ENCODE peak calls at places on chromosomes 4 and X, in eight cellular contexts. One of them, this sample, is unnamed.

GRCh38 chrX:17075004-17075403 is 128.5 kb downstream of the REPS2 start:
- DNase-seq in progenitor cell of endocrine pancreas: no peak
- DNase-seq in H4: no peak
- DNase-seq in naive thymus-derived CD8-positive, alpha-beta T cell: no peak
- DNase-seq in naive thymus-derived CD4-positive, alpha-beta T cell: no peak
- DNase-seq in transverse colon: no peak
- DNase-seq in lung: no peak
- DNase-seq in CD8-positive, alpha-beta memory T cell: no peak
- DNase-seq in this sample: no peak

GRCh38 chr4:108512615-108513505 is 107.5 kb upstream of the RPL34 start:
- DNase-seq in progenitor cell of endocrine pancreas: peak
- DNase-seq in H4: peak
- DNase-seq in naive thymus-derived CD8-positive, alpha-beta T cell: peak
- DNase-seq in naive thymus-derived CD4-positive, alpha-beta T cell: peak
- DNase-seq in transverse colon: no peak
- DNase-seq in lung: no peak
- DNase-seq in CD8-positive, alpha-beta memory T cell: no peak
- DNase-seq in this sample: no peak

GRCh38 chr4:111937368-111937767 is 207.9 kb upstream of the FAM241A start:
- DNase-seq in progenitor cell of endocrine pancreas: no peak
- DNase-seq in H4: peak
- DNase-seq in naive thymus-derived CD8-positive, alpha-beta T cell: no peak
- DNase-seq in naive thymus-derived CD4-positive, alpha-beta T cell: no peak
- DNase-seq in transverse colon: no peak
- DNase-seq in lung: no peak
- DNase-seq in CD8-positive, alpha-beta memory T cell: no peak
- DNase-seq in this sample: peak

GRCh38 chr4:139940600-139940999 is 213.4 kb downstream of the MAML3 start:
- DNase-seq in progenitor cell of endocrine pancreas: no peak
- DNase-seq in H4: no peak
- DNase-seq in naive thymus-derived CD8-positive, alpha-beta T cell: no peak
- DNase-seq in naive thymus-derived CD4-positive, alpha-beta T cell: no peak
- DNase-seq in transverse colon: no peak
- DNase-seq in lung: no peak
- DNase-seq in CD8-positive, alpha-beta memory T cell: no peak
- DNase-seq in this sample: no peak

GRCh38 chrX:74246524-74246923 is 57.5 kb upstream of the ZCCHC13 start:
- DNase-seq in progenitor cell of endocrine pancreas: no peak
- DNase-seq in H4: no peak
- DNase-seq in naive thymus-derived CD8-positive, alpha-beta T cell: no peak
- DNase-seq in naive thymus-derived CD4-positive, alpha-beta T cell: no peak
- DNase-seq in transverse colon: no peak
- DNase-seq in lung: no peak
- DNase-seq in CD8-positive, alpha-beta memory T cell: no peak
- DNase-seq in this sample: peak

GRCh38 chrX:10110984-10111363 is 45.8 kb upstream of the CLCN4 start:
- DNase-seq in progenitor cell of endocrine pancreas: no peak
- DNase-seq in H4: no peak
- DNase-seq in naive thymus-derived CD8-positive, alpha-beta T cell: peak
- DNase-seq in naive thymus-derived CD4-positive, alpha-beta T cell: peak
- DNase-seq in transverse colon: no peak
- DNase-seq in lung: no peak
- DNase-seq in CD8-positive, alpha-beta memory T cell: no peak
- DNase-seq in this sample: no peak

GRCh38 chrX:42759881-42760280 is 18.1 kb downstream of the PPP1R2C start:
- DNase-seq in progenitor cell of endocrine pancreas: no peak
- DNase-seq in H4: no peak
- DNase-seq in naive thymus-derived CD8-positive, alpha-beta T cell: no peak
- DNase-seq in naive thymus-derived CD4-positive, alpha-beta T cell: no peak
- DNase-seq in transverse colon: no peak
- DNase-seq in lung: no peak
- DNase-seq in CD8-positive, alpha-beta memory T cell: no peak
- DNase-seq in this sample: no peak

GRCh38 chr4:83855044-83855443 is 319.1 kb downstream of the GPAT3 start:
- DNase-seq in progenitor cell of endocrine pancreas: no peak
- DNase-seq in H4: peak
- DNase-seq in naive thymus-derived CD8-positive, alpha-beta T cell: no peak
- DNase-seq in naive thymus-derived CD4-positive, alpha-beta T cell: no peak
- DNase-seq in transverse colon: no peak
- DNase-seq in lung: no peak
- DNase-seq in CD8-positive, alpha-beta memory T cell: no peak
- DNase-seq in this sample: peak

GRCh38 chrX:154409222-154409871 is at the start of gene DNASE1L1:
- DNase-seq in progenitor cell of endocrine pancreas: peak
- DNase-seq in H4: peak
- DNase-seq in naive thymus-derived CD8-positive, alpha-beta T cell: no peak
- DNase-seq in naive thymus-derived CD4-positive, alpha-beta T cell: no peak
- DNase-seq in transverse colon: peak
- DNase-seq in lung: peak
- DNase-seq in CD8-positive, alpha-beta memory T cell: peak
- DNase-seq in this sample: peak

GRCh38 chr4:148998719-148999118 is 556.5 kb upstream of the NR3C2 start:
- DNase-seq in progenitor cell of endocrine pancreas: no peak
- DNase-seq in H4: peak
- DNase-seq in naive thymus-derived CD8-positive, alpha-beta T cell: no peak
- DNase-seq in naive thymus-derived CD4-positive, alpha-beta T cell: no peak
- DNase-seq in transverse colon: no peak
- DNase-seq in lung: no peak
- DNase-seq in CD8-positive, alpha-beta memory T cell: no peak
- DNase-seq in this sample: peak

GRCh38 chrX:130086414-130087207 is 23.7 kb downstream of the ELF4 start:
- DNase-seq in progenitor cell of endocrine pancreas: no peak
- DNase-seq in H4: no peak
- DNase-seq in naive thymus-derived CD8-positive, alpha-beta T cell: peak
- DNase-seq in naive thymus-derived CD4-positive, alpha-beta T cell: peak
- DNase-seq in transverse colon: peak
- DNase-seq in lung: no peak
- DNase-seq in CD8-positive, alpha-beta memory T cell: peak
- DNase-seq in this sample: no peak

GRCh38 chr4:21991537-21991936 is 43.0 kb upstream of the KCNIP4 start:
- DNase-seq in progenitor cell of endocrine pancreas: no peak
- DNase-seq in H4: no peak
- DNase-seq in naive thymus-derived CD8-positive, alpha-beta T cell: no peak
- DNase-seq in naive thymus-derived CD4-positive, alpha-beta T cell: no peak
- DNase-seq in transverse colon: no peak
- DNase-seq in lung: no peak
- DNase-seq in CD8-positive, alpha-beta memory T cell: no peak
- DNase-seq in this sample: no peak

GRCh38 chrX:143058096-143058495 is 32.4 kb downstream of the SPANXN4 start:
- DNase-seq in progenitor cell of endocrine pancreas: no peak
- DNase-seq in H4: no peak
- DNase-seq in naive thymus-derived CD8-positive, alpha-beta T cell: no peak
- DNase-seq in naive thymus-derived CD4-positive, alpha-beta T cell: no peak
- DNase-seq in transverse colon: no peak
- DNase-seq in lung: no peak
- DNase-seq in CD8-positive, alpha-beta memory T cell: no peak
- DNase-seq in this sample: no peak

GRCh38 chr4:84681488-84682274 is 98.8 kb downstream of the CDS1 start:
- DNase-seq in progenitor cell of endocrine pancreas: no peak
- DNase-seq in H4: peak
- DNase-seq in naive thymus-derived CD8-positive, alpha-beta T cell: no peak
- DNase-seq in naive thymus-derived CD4-positive, alpha-beta T cell: no peak
- DNase-seq in transverse colon: peak
- DNase-seq in lung: no peak
- DNase-seq in CD8-positive, alpha-beta memory T cell: no peak
- DNase-seq in this sample: peak

GRCh38 chrX:137234651-137235402 is 201.0 kb upstream of the GPR101 start:
- DNase-seq in progenitor cell of endocrine pancreas: no peak
- DNase-seq in H4: no peak
- DNase-seq in naive thymus-derived CD8-positive, alpha-beta T cell: peak
- DNase-seq in naive thymus-derived CD4-positive, alpha-beta T cell: peak
- DNase-seq in transverse colon: no peak
- DNase-seq in lung: no peak
- DNase-seq in CD8-positive, alpha-beta memory T cell: no peak
- DNase-seq in this sample: no peak

GRCh38 chr4:152255437-152255836 is 280.5 kb downstream of the FBXW7 start:
- DNase-seq in progenitor cell of endocrine pancreas: no peak
- DNase-seq in H4: no peak
- DNase-seq in naive thymus-derived CD8-positive, alpha-beta T cell: peak
- DNase-seq in naive thymus-derived CD4-positive, alpha-beta T cell: peak
- DNase-seq in transverse colon: no peak
- DNase-seq in lung: no peak
- DNase-seq in CD8-positive, alpha-beta memory T cell: peak
- DNase-seq in this sample: peak

GRCh38 chr4:2069161-2069971 is 10.2 kb downstream of the NAT8L start:
- DNase-seq in progenitor cell of endocrine pancreas: no peak
- DNase-seq in H4: no peak
- DNase-seq in naive thymus-derived CD8-positive, alpha-beta T cell: no peak
- DNase-seq in naive thymus-derived CD4-positive, alpha-beta T cell: no peak
- DNase-seq in transverse colon: no peak
- DNase-seq in lung: no peak
- DNase-seq in CD8-positive, alpha-beta memory T cell: no peak
- DNase-seq in this sample: no peak

GRCh38 chr4:170093978-170094377 is 4.2 kb upstream of the AADAT start:
- DNase-seq in progenitor cell of endocrine pancreas: no peak
- DNase-seq in H4: no peak
- DNase-seq in naive thymus-derived CD8-positive, alpha-beta T cell: no peak
- DNase-seq in naive thymus-derived CD4-positive, alpha-beta T cell: no peak
- DNase-seq in transverse colon: no peak
- DNase-seq in lung: no peak
- DNase-seq in CD8-positive, alpha-beta memory T cell: no peak
- DNase-seq in this sample: no peak

GRCh38 chr4:103156107-103156506 is 42.0 kb downstream of the CENPE start:
- DNase-seq in progenitor cell of endocrine pancreas: no peak
- DNase-seq in H4: no peak
- DNase-seq in naive thymus-derived CD8-positive, alpha-beta T cell: no peak
- DNase-seq in naive thymus-derived CD4-positive, alpha-beta T cell: no peak
- DNase-seq in transverse colon: no peak
- DNase-seq in lung: no peak
- DNase-seq in CD8-positive, alpha-beta memory T cell: no peak
- DNase-seq in this sample: no peak

GRCh38 chr4:148061795-148062194 is 329.9 kb downstream of the ARHGAP10 start:
- DNase-seq in progenitor cell of endocrine pancreas: no peak
- DNase-seq in H4: no peak
- DNase-seq in naive thymus-derived CD8-positive, alpha-beta T cell: no peak
- DNase-seq in naive thymus-derived CD4-positive, alpha-beta T cell: no peak
- DNase-seq in transverse colon: no peak
- DNase-seq in lung: no peak
- DNase-seq in CD8-positive, alpha-beta memory T cell: no peak
- DNase-seq in this sample: no peak

GRCh38 chrX:140766024-140766611 is 56.6 kb downstream of the LINC00632 start:
- DNase-seq in progenitor cell of endocrine pancreas: peak
- DNase-seq in H4: peak
- DNase-seq in naive thymus-derived CD8-positive, alpha-beta T cell: peak
- DNase-seq in naive thymus-derived CD4-positive, alpha-beta T cell: peak
- DNase-seq in transverse colon: peak
- DNase-seq in lung: peak
- DNase-seq in CD8-positive, alpha-beta memory T cell: peak
- DNase-seq in this sample: peak

GRCh38 chrX:22159071-22159470 is 113.6 kb upstream of the CBLL2 start:
- DNase-seq in progenitor cell of endocrine pancreas: no peak
- DNase-seq in H4: no peak
- DNase-seq in naive thymus-derived CD8-positive, alpha-beta T cell: no peak
- DNase-seq in naive thymus-derived CD4-positive, alpha-beta T cell: no peak
- DNase-seq in transverse colon: no peak
- DNase-seq in lung: no peak
- DNase-seq in CD8-positive, alpha-beta memory T cell: no peak
- DNase-seq in this sample: peak

GRCh38 chr4:76251448-76252270 is at the start of gene FAM47E:
- DNase-seq in progenitor cell of endocrine pancreas: peak
- DNase-seq in H4: peak
- DNase-seq in naive thymus-derived CD8-positive, alpha-beta T cell: peak
- DNase-seq in naive thymus-derived CD4-positive, alpha-beta T cell: peak
- DNase-seq in transverse colon: peak
- DNase-seq in lung: peak
- DNase-seq in CD8-positive, alpha-beta memory T cell: peak
- DNase-seq in this sample: peak

GRCh38 chr4:150310159-150310895 is 232.1 kb downstream of the DCLK2 start:
- DNase-seq in progenitor cell of endocrine pancreas: no peak
- DNase-seq in H4: no peak
- DNase-seq in naive thymus-derived CD8-positive, alpha-beta T cell: no peak
- DNase-seq in naive thymus-derived CD4-positive, alpha-beta T cell: no peak
- DNase-seq in transverse colon: no peak
- DNase-seq in lung: no peak
- DNase-seq in CD8-positive, alpha-beta memory T cell: no peak
- DNase-seq in this sample: no peak

GRCh38 chr4:54513231-54513630 is 144.5 kb upstream of the KIT start:
- DNase-seq in progenitor cell of endocrine pancreas: no peak
- DNase-seq in H4: no peak
- DNase-seq in naive thymus-derived CD8-positive, alpha-beta T cell: no peak
- DNase-seq in naive thymus-derived CD4-positive, alpha-beta T cell: no peak
- DNase-seq in transverse colon: no peak
- DNase-seq in lung: no peak
- DNase-seq in CD8-positive, alpha-beta memory T cell: no peak
- DNase-seq in this sample: peak

GRCh38 chr4:43296946-43297528 is 404.5 kb downstream of the GRXCR1 start:
- DNase-seq in progenitor cell of endocrine pancreas: no peak
- DNase-seq in H4: no peak
- DNase-seq in naive thymus-derived CD8-positive, alpha-beta T cell: no peak
- DNase-seq in naive thymus-derived CD4-positive, alpha-beta T cell: no peak
- DNase-seq in transverse colon: no peak
- DNase-seq in lung: no peak
- DNase-seq in CD8-positive, alpha-beta memory T cell: no peak
- DNase-seq in this sample: no peak

GRCh38 chrX:31540313-31540712 is 468.5 kb upstream of the FTHL17 start:
- DNase-seq in progenitor cell of endocrine pancreas: no peak
- DNase-seq in H4: no peak
- DNase-seq in naive thymus-derived CD8-positive, alpha-beta T cell: no peak
- DNase-seq in naive thymus-derived CD4-positive, alpha-beta T cell: no peak
- DNase-seq in transverse colon: no peak
- DNase-seq in lung: no peak
- DNase-seq in CD8-positive, alpha-beta memory T cell: no peak
- DNase-seq in this sample: no peak

GRCh38 chr4:8642651-8643321 is 50.2 kb downstream of the CPZ start:
- DNase-seq in progenitor cell of endocrine pancreas: peak
- DNase-seq in H4: no peak
- DNase-seq in naive thymus-derived CD8-positive, alpha-beta T cell: no peak
- DNase-seq in naive thymus-derived CD4-positive, alpha-beta T cell: no peak
- DNase-seq in transverse colon: no peak
- DNase-seq in lung: no peak
- DNase-seq in CD8-positive, alpha-beta memory T cell: no peak
- DNase-seq in this sample: no peak

GRCh38 chr4:75248770-75249467 is 265.3 kb downstream of the RCHY1 start:
- DNase-seq in progenitor cell of endocrine pancreas: no peak
- DNase-seq in H4: peak
- DNase-seq in naive thymus-derived CD8-positive, alpha-beta T cell: no peak
- DNase-seq in naive thymus-derived CD4-positive, alpha-beta T cell: no peak
- DNase-seq in transverse colon: no peak
- DNase-seq in lung: no peak
- DNase-seq in CD8-positive, alpha-beta memory T cell: no peak
- DNase-seq in this sample: peak

GRCh38 chr4:6200922-6201362 is 593 bp upstream of the JAKMIP1 start:
- DNase-seq in progenitor cell of endocrine pancreas: no peak
- DNase-seq in H4: no peak
- DNase-seq in naive thymus-derived CD8-positive, alpha-beta T cell: no peak
- DNase-seq in naive thymus-derived CD4-positive, alpha-beta T cell: no peak
- DNase-seq in transverse colon: no peak
- DNase-seq in lung: no peak
- DNase-seq in CD8-positive, alpha-beta memory T cell: peak
- DNase-seq in this sample: no peak

GRCh38 chrX:19625612-19626011 is 110.3 kb upstream of the MAP3K15 start:
- DNase-seq in progenitor cell of endocrine pancreas: no peak
- DNase-seq in H4: no peak
- DNase-seq in naive thymus-derived CD8-positive, alpha-beta T cell: no peak
- DNase-seq in naive thymus-derived CD4-positive, alpha-beta T cell: no peak
- DNase-seq in transverse colon: peak
- DNase-seq in lung: no peak
- DNase-seq in CD8-positive, alpha-beta memory T cell: peak
- DNase-seq in this sample: peak

GRCh38 chr4:48225368-48226141 is 44.1 kb downstream of the TEC start:
- DNase-seq in progenitor cell of endocrine pancreas: no peak
- DNase-seq in H4: no peak
- DNase-seq in naive thymus-derived CD8-positive, alpha-beta T cell: no peak
- DNase-seq in naive thymus-derived CD4-positive, alpha-beta T cell: no peak
- DNase-seq in transverse colon: no peak
- DNase-seq in lung: no peak
- DNase-seq in CD8-positive, alpha-beta memory T cell: no peak
- DNase-seq in this sample: no peak

GRCh38 chr4:127256500-127256899 is 376.3 kb upstream of the INTU start:
- DNase-seq in progenitor cell of endocrine pancreas: no peak
- DNase-seq in H4: no peak
- DNase-seq in naive thymus-derived CD8-positive, alpha-beta T cell: no peak
- DNase-seq in naive thymus-derived CD4-positive, alpha-beta T cell: no peak
- DNase-seq in transverse colon: no peak
- DNase-seq in lung: no peak
- DNase-seq in CD8-positive, alpha-beta memory T cell: no peak
- DNase-seq in this sample: no peak

GRCh38 chr4:15031197-15031596 is 28.9 kb downstream of the CPEB2 start:
- DNase-seq in progenitor cell of endocrine pancreas: no peak
- DNase-seq in H4: no peak
- DNase-seq in naive thymus-derived CD8-positive, alpha-beta T cell: no peak
- DNase-seq in naive thymus-derived CD4-positive, alpha-beta T cell: no peak
- DNase-seq in transverse colon: no peak
- DNase-seq in lung: no peak
- DNase-seq in CD8-positive, alpha-beta memory T cell: no peak
- DNase-seq in this sample: no peak

This sample was measured in MCF 10A.